ENCODE peak calls at places on chromosomes 4 and X, in four cellular contexts. One of them, this sample, is unnamed. For H3K4me1, the result is how much of the 10 kb centered on the place peaks cover.

GRCh38 chrX:91435465-91435864 is 826 bp downstream of the PABPC5 start:
- DNase-seq in upper lobe of right lung: no peak
- DNase-seq in K562: no peak
- DNase-seq in left ventricle myocardium inferior: no peak
- DNase-seq in this sample: no peak

GRCh38 chr4:80151981-80152380 is 45.3 kb upstream of the PRDM8 start:
- DNase-seq in upper lobe of right lung: no peak
- DNase-seq in K562: no peak
- DNase-seq in left ventricle myocardium inferior: no peak
- DNase-seq in this sample: no peak

GRCh38 chr4:169270156-169270809 is 473 bp downstream of the SH3RF1 start:
- DNase-seq in upper lobe of right lung: peak
- DNase-seq in K562: peak
- DNase-seq in left ventricle myocardium inferior: peak
- DNase-seq in this sample: no peak

GRCh38 chr4:112563431-112564200 is 47.6 kb upstream of the NEUROG2 start:
- DNase-seq in upper lobe of right lung: no peak
- DNase-seq in K562: no peak
- DNase-seq in left ventricle myocardium inferior: no peak
- DNase-seq in this sample: no peak

GRCh38 chr4:158945529-158946108 is 157.3 kb upstream of the RAPGEF2 start:
- DNase-seq in upper lobe of right lung: no peak
- DNase-seq in K562: peak
- DNase-seq in left ventricle myocardium inferior: no peak
- DNase-seq in this sample: no peak

GRCh38 chr4:16862688-16863087 is 35.8 kb downstream of the LDB2 start:
- DNase-seq in upper lobe of right lung: no peak
- DNase-seq in K562: no peak
- DNase-seq in left ventricle myocardium inferior: no peak
- DNase-seq in this sample: no peak

GRCh38 chr4:172980178-172980577 is 188.4 kb upstream of the GALNT7 start:
- DNase-seq in upper lobe of right lung: no peak
- DNase-seq in K562: no peak
- DNase-seq in left ventricle myocardium inferior: no peak
- DNase-seq in this sample: no peak

GRCh38 chr4:125986307-125986706 is 671.6 kb downstream of the FAT4 start:
- DNase-seq in upper lobe of right lung: no peak
- DNase-seq in K562: no peak
- DNase-seq in left ventricle myocardium inferior: no peak
- DNase-seq in this sample: no peak

GRCh38 chrX:318068-318738 is 393 bp downstream of the GTPBP6 start:
- DNase-seq in upper lobe of right lung: peak
- DNase-seq in K562: peak
- DNase-seq in left ventricle myocardium inferior: peak
- DNase-seq in this sample: peak

GRCh38 chr4:10456270-10457254 is 664 bp downstream of the ZNF518B start:
- DNase-seq in upper lobe of right lung: peak
- DNase-seq in K562: peak
- DNase-seq in left ventricle myocardium inferior: peak
- DNase-seq in this sample: no peak

GRCh38 chr4:157978680-157979361 is 194.0 kb downstream of the GASK1B start:
- DNase-seq in upper lobe of right lung: peak
- DNase-seq in K562: peak
- DNase-seq in left ventricle myocardium inferior: peak
- DNase-seq in this sample: peak

GRCh38 chr4:24517676-24518075 is 66.7 kb downstream of the DHX15 start:
- DNase-seq in upper lobe of right lung: no peak
- DNase-seq in K562: no peak
- DNase-seq in left ventricle myocardium inferior: no peak
- DNase-seq in this sample: no peak

GRCh38 chr4:114597410-114598115 is 1.0 kb upstream of the UGT8 start:
- DNase-seq in upper lobe of right lung: no peak
- DNase-seq in K562: no peak
- DNase-seq in left ventricle myocardium inferior: no peak
- DNase-seq in this sample: no peak

GRCh38 chrX:19280636-19281035 is 63.1 kb upstream of the PDHA1 start:
- DNase-seq in upper lobe of right lung: no peak
- DNase-seq in K562: no peak
- DNase-seq in left ventricle myocardium inferior: no peak
- DNase-seq in this sample: no peak

GRCh38 chr4:10061650-10062415 is 40.5 kb upstream of the SLC2A9 start:
- DNase-seq in upper lobe of right lung: no peak
- DNase-seq in K562: no peak
- DNase-seq in left ventricle myocardium inferior: no peak
- DNase-seq in this sample: no peak

GRCh38 chrX:44144491-44144890 is 171.3 kb upstream of the NDP start:
- DNase-seq in upper lobe of right lung: no peak
- DNase-seq in K562: no peak
- DNase-seq in left ventricle myocardium inferior: no peak
- DNase-seq in this sample: no peak

GRCh38 chr4:94925764-94926347 is 168.1 kb downstream of the BMPR1B start:
- DNase-seq in upper lobe of right lung: no peak
- DNase-seq in K562: no peak
- DNase-seq in left ventricle myocardium inferior: no peak
- DNase-seq in this sample: no peak

GRCh38 chrX:11629593-11630211 is 36.0 kb downstream of the ARHGAP6 start:
- DNase-seq in upper lobe of right lung: no peak
- DNase-seq in K562: no peak
- DNase-seq in left ventricle myocardium inferior: peak
- DNase-seq in this sample: no peak

GRCh38 chr4:154908168-154908567 is 127.1 kb downstream of the RBM46 start:
- DNase-seq in upper lobe of right lung: no peak
- DNase-seq in K562: no peak
- DNase-seq in left ventricle myocardium inferior: no peak
- DNase-seq in this sample: no peak

GRCh38 chrX:135688137-135688536 is 25.3 kb upstream of the CT45A1 start:
- DNase-seq in upper lobe of right lung: no peak
- DNase-seq in K562: peak
- DNase-seq in left ventricle myocardium inferior: no peak
- DNase-seq in this sample: peak

GRCh38 chrX:20221902-20222301 is 44.8 kb downstream of the RPS6KA3 start:
- DNase-seq in upper lobe of right lung: no peak
- DNase-seq in K562: peak
- DNase-seq in left ventricle myocardium inferior: no peak
- DNase-seq in this sample: no peak

GRCh38 chr4:77172336-77172735 is 15.3 kb downstream of the CCNG2 start:
- DNase-seq in upper lobe of right lung: no peak
- DNase-seq in K562: no peak
- DNase-seq in left ventricle myocardium inferior: no peak
- DNase-seq in this sample: no peak

GRCh38 chrX:68912113-68912980 is 83.5 kb downstream of the EFNB1 start:
- DNase-seq in upper lobe of right lung: no peak
- DNase-seq in K562: no peak
- DNase-seq in left ventricle myocardium inferior: no peak
- DNase-seq in this sample: no peak

GRCh38 chr4:99852199-99852718 is 35.6 kb downstream of the DAPP1 start:
- DNase-seq in upper lobe of right lung: no peak
- DNase-seq in K562: no peak
- DNase-seq in left ventricle myocardium inferior: no peak
- DNase-seq in this sample: no peak

DNA sequence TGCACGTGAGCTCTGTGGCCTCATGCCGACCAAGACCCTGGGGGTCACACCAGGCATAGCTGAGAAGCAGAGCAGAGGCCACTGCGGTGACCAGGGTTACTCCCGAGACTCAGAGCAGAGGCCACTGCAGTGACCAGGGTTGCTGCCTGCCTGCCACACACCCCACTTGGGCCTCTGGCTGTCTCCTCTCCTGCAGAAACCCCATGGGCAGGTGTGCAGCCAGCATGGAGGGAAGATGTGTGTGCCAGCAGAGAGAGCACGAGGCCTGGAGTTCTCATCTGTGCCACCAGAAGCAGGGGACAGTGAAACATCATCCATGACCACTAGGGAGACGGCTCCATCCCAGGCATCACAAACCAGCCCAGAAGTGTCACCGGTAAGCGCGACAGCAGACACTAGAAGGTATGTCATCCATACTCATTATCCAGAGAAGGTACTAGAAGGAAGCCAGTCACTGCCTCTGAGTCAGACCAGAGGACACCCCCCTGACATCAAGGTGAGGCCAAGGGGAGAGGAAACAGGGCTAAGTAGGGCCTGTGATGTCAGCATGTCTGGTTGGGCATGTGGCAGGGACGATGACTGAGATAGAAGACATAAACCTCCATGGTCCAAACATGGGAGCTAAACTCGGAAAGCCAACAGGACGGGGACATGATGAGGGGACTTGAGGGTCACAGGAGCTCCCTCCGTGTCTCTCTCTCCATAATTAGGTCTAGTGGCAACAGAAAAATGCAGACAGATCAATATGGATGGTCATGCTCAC is 24.2 kb upstream of the SPON2 start:
- DNase-seq in upper lobe of right lung: no peak
- DNase-seq in K562: no peak
- DNase-seq in left ventricle myocardium inferior: no peak
- DNase-seq in this sample: no peak
- H3K4me1 ChIP-seq in upper lobe of right lung: under half
- H3K4me1 ChIP-seq in K562: under half
- H3K4me1 ChIP-seq in left ventricle myocardium inferior: half or more
- H3K4me1 ChIP-seq in this sample: under half

GRCh38 chrX:101932249-101932570 is 383 bp upstream of the ZMAT1 start:
- DNase-seq in upper lobe of right lung: no peak
- DNase-seq in K562: no peak
- DNase-seq in left ventricle myocardium inferior: no peak
- DNase-seq in this sample: no peak

GRCh38 chrX:101925733-101926132 is 6.1 kb downstream of the ZMAT1 start:
- DNase-seq in upper lobe of right lung: no peak
- DNase-seq in K562: no peak
- DNase-seq in left ventricle myocardium inferior: no peak
- DNase-seq in this sample: no peak

GRCh38 chrX:101931494-101932248 is at the start of gene ZMAT1:
- DNase-seq in upper lobe of right lung: peak
- DNase-seq in K562: peak
- DNase-seq in left ventricle myocardium inferior: peak
- DNase-seq in this sample: peak

GRCh38 chrX:101931104-101931493 is 728 bp downstream of the ZMAT1 start:
- DNase-seq in upper lobe of right lung: no peak
- DNase-seq in K562: no peak
- DNase-seq in left ventricle myocardium inferior: no peak
- DNase-seq in this sample: no peak
- H3K4me3 ChIP-seq in upper lobe of right lung: peak
- H3K4me3 ChIP-seq in K562: peak
- H3K4me3 ChIP-seq in left ventricle myocardium inferior: peak
- H3K4me3 ChIP-seq in this sample: peak

GRCh38 chr4:2696423-2696822 is 59.7 kb downstream of the TNIP2 start:
- DNase-seq in upper lobe of right lung: no peak
- DNase-seq in K562: no peak
- DNase-seq in left ventricle myocardium inferior: no peak
- DNase-seq in this sample: no peak
- H3K27ac ChIP-seq in upper lobe of right lung: no peak
- H3K27ac ChIP-seq in K562: no peak
- H3K27ac ChIP-seq in left ventricle myocardium inferior: no peak
- H3K27ac ChIP-seq in this sample: no peak

GRCh38 chrX:30887288-30887687 is 1.8 kb downstream of the TAB3 start:
- DNase-seq in upper lobe of right lung: no peak
- DNase-seq in K562: no peak
- DNase-seq in left ventricle myocardium inferior: no peak
- DNase-seq in this sample: no peak
- H3K4me1 ChIP-seq in upper lobe of right lung: under half
- H3K4me1 ChIP-seq in K562: under half
- H3K4me1 ChIP-seq in left ventricle myocardium inferior: under half
- H3K4me1 ChIP-seq in this sample: under half

This sample was measured in iPS DF 6.9.